ENCODE peak calls at places on chromosomes 1 and 21, in nine cellular contexts. I, B, H, U, K, O, E, F and C are unnamed samples.

GRCh38 chr21:14454642-14455009 is 71.7 kb upstream of the HSPA13 start:
- DNase-seq in I (no peak), B (no peak), H (no peak), U (no peak), K (no peak), O (peak; percentile 88), E (no peak), F (no peak), C (no peak)

GRCh38 chr1:92922378-92923035 is 38.8 kb downstream of the DIPK1A start:
- DNase-seq in I (no peak), B (no peak), H (no peak), U (no peak), K (no peak), O (no peak), E (no peak), F (no peak), C (peak; percentile 80)

GRCh38 chr1:65309317-65310077 is at the start of gene DNAJC6:
- DNase-seq in I (peak; percentile 81), B (peak; percentile 62), H (peak; percentile 84), U (peak; percentile 87), K (peak; percentile 22), O (peak; percentile 29), E (no peak), F (peak; percentile 83), C (peak; percentile 94)

GRCh38 chr1:1560178-1560577 is 14.5 kb downstream of the SSU72 start:
- DNase-seq in I (no peak), B (no peak), H (no peak), U (no peak), K (no peak), O (no peak), E (no peak), F (no peak), C (no peak)

GRCh38 chr1:113874017-113874879 is 2.7 kb upstream of the PTPN22 start:
- DNase-seq in I (no peak), B (no peak), H (no peak), U (no peak), K (no peak), O (peak; percentile 76), E (no peak), F (no peak), C (no peak)

GRCh38 chr21:36478941-36479340 is 981 bp downstream of the CLDN14 start:
- DNase-seq in I (no peak), B (no peak), H (no peak), U (no peak), K (no peak), O (no peak), E (no peak), F (no peak), C (peak; percentile 60)

GRCh38 chr1:22826630-22827580 is 116.3 kb downstream of the EPHB2 start:
- DNase-seq in I (peak; percentile 36), B (no peak), H (peak; percentile 68), U (no peak), K (no peak), O (no peak), E (no peak), F (peak; percentile 25), C (peak; percentile 39)

GRCh38 chr21:43020771-43021170 is 46.4 kb downstream of the PKNOX1 start:
- DNase-seq in I (no peak), B (no peak), H (no peak), U (no peak), K (no peak), O (no peak), E (no peak), F (no peak), C (no peak)

GRCh38 chr1:84385347-84385746 is 12.9 kb upstream of the DNASE2B start:
- DNase-seq in I (no peak), B (no peak), H (no peak), U (no peak), K (no peak), O (no peak), E (no peak), F (no peak), C (no peak)